ENCODE peak calls at places on chromosomes 11 and 22, in six cellular contexts. One of them, this sample, is unnamed.

GRCh38 chr11:62133328-62134065 is 9.7 kb downstream of the INCENP start:
- DNase-seq in GM23248: no peak
- DNase-seq in mesendoderm: no peak
- DNase-seq in colonic mucosa: no peak
- DNase-seq in neuronal stem cell: no peak
- DNase-seq in IMR-90: no peak
- DNase-seq in this sample: no peak

GRCh38 chr11:60775420-60775961 is 9.6 kb upstream of the MS4A10 start:
- DNase-seq in GM23248: peak
- DNase-seq in mesendoderm: peak
- DNase-seq in colonic mucosa: peak
- DNase-seq in neuronal stem cell: peak
- DNase-seq in IMR-90: peak
- DNase-seq in this sample: peak

GRCh38 chr11:31499576-31500178 is 9.7 kb downstream of the IMMP1L start:
- DNase-seq in GM23248: no peak
- DNase-seq in mesendoderm: no peak
- DNase-seq in colonic mucosa: no peak
- DNase-seq in neuronal stem cell: no peak
- DNase-seq in IMR-90: peak
- DNase-seq in this sample: no peak

GRCh38 chr22:29693151-29693550 is 26.7 kb upstream of the CABP7 start:
- DNase-seq in GM23248: no peak
- DNase-seq in mesendoderm: no peak
- DNase-seq in colonic mucosa: no peak
- DNase-seq in neuronal stem cell: no peak
- DNase-seq in IMR-90: no peak
- DNase-seq in this sample: no peak

GRCh38 chr11:115054541-115055538 is 376.5 kb downstream of the NXPE2 start:
- DNase-seq in GM23248: peak
- DNase-seq in mesendoderm: peak
- DNase-seq in colonic mucosa: no peak
- DNase-seq in neuronal stem cell: no peak
- DNase-seq in IMR-90: peak
- DNase-seq in this sample: no peak

GRCh38 chr11:22477312-22477711 is 139.1 kb downstream of the SLC17A6 start:
- DNase-seq in GM23248: peak
- DNase-seq in mesendoderm: no peak
- DNase-seq in colonic mucosa: no peak
- DNase-seq in neuronal stem cell: no peak
- DNase-seq in IMR-90: peak
- DNase-seq in this sample: no peak

GRCh38 chr11:57249384-57250319 is 12.6 kb upstream of the APLNR start:
- DNase-seq in GM23248: peak
- DNase-seq in mesendoderm: peak
- DNase-seq in colonic mucosa: peak
- DNase-seq in neuronal stem cell: peak
- DNase-seq in IMR-90: peak
- DNase-seq in this sample: no peak

GRCh38 chr22:41280065-41280464 is 5.9 kb downstream of the RANGAP1 start:
- DNase-seq in GM23248: no peak
- DNase-seq in mesendoderm: no peak
- DNase-seq in colonic mucosa: no peak
- DNase-seq in neuronal stem cell: no peak
- DNase-seq in IMR-90: no peak
- DNase-seq in this sample: no peak

GRCh38 chr11:67053896-67054850 is 2.5 kb upstream of the RHOD start:
- DNase-seq in GM23248: peak
- DNase-seq in mesendoderm: peak
- DNase-seq in colonic mucosa: peak
- DNase-seq in neuronal stem cell: peak
- DNase-seq in IMR-90: peak
- DNase-seq in this sample: no peak

GRCh38 chr22:49815641-49816071 is 12.0 kb downstream of the BRD1 start:
- DNase-seq in GM23248: no peak
- DNase-seq in mesendoderm: no peak
- DNase-seq in colonic mucosa: no peak
- DNase-seq in neuronal stem cell: no peak
- DNase-seq in IMR-90: peak
- DNase-seq in this sample: peak

GRCh38 chr11:134949716-134950115 is 537.7 kb upstream of the B3GAT1 start:
- DNase-seq in GM23248: peak
- DNase-seq in mesendoderm: no peak
- DNase-seq in colonic mucosa: no peak
- DNase-seq in neuronal stem cell: no peak
- DNase-seq in IMR-90: peak
- DNase-seq in this sample: no peak

GRCh38 chr11:116543099-116543498 is 229.7 kb downstream of the BUD13 start:
- DNase-seq in GM23248: no peak
- DNase-seq in mesendoderm: no peak
- DNase-seq in colonic mucosa: no peak
- DNase-seq in neuronal stem cell: no peak
- DNase-seq in IMR-90: no peak
- DNase-seq in this sample: no peak

GRCh38 chr22:36027960-36028645 is 521 bp downstream of the RBFOX2 start:
- DNase-seq in GM23248: no peak
- DNase-seq in mesendoderm: peak
- DNase-seq in colonic mucosa: peak
- DNase-seq in neuronal stem cell: peak
- DNase-seq in IMR-90: no peak
- DNase-seq in this sample: no peak

GRCh38 chr11:76830639-76831312 is 29.9 kb upstream of the ACER3 start:
- DNase-seq in GM23248: peak
- DNase-seq in mesendoderm: peak
- DNase-seq in colonic mucosa: peak
- DNase-seq in neuronal stem cell: no peak
- DNase-seq in IMR-90: peak
- DNase-seq in this sample: no peak

GRCh38 chr11:30345644-30346043 is 22.7 kb downstream of the ARL14EP start:
- DNase-seq in GM23248: no peak
- DNase-seq in mesendoderm: no peak
- DNase-seq in colonic mucosa: no peak
- DNase-seq in neuronal stem cell: no peak
- DNase-seq in IMR-90: no peak
- DNase-seq in this sample: no peak

GRCh38 chr11:107576497-107577086 is 11.1 kb upstream of the ALKBH8 start:
- DNase-seq in GM23248: peak
- DNase-seq in mesendoderm: no peak
- DNase-seq in colonic mucosa: peak
- DNase-seq in neuronal stem cell: peak
- DNase-seq in IMR-90: peak
- DNase-seq in this sample: no peak

GRCh38 chr22:20093437-20093836 is 13.4 kb downstream of the DGCR8 start:
- DNase-seq in GM23248: no peak
- DNase-seq in mesendoderm: no peak
- DNase-seq in colonic mucosa: no peak
- DNase-seq in neuronal stem cell: no peak
- DNase-seq in IMR-90: no peak
- DNase-seq in this sample: no peak

GRCh38 chr11:84247931-84248330 is 961.8 kb upstream of the CCDC90B start:
- DNase-seq in GM23248: no peak
- DNase-seq in mesendoderm: no peak
- DNase-seq in colonic mucosa: no peak
- DNase-seq in neuronal stem cell: no peak
- DNase-seq in IMR-90: no peak
- DNase-seq in this sample: no peak

GRCh38 chr11:10747733-10748132 is 3.3 kb upstream of the CTR9 start:
- DNase-seq in GM23248: no peak
- DNase-seq in mesendoderm: peak
- DNase-seq in colonic mucosa: no peak
- DNase-seq in neuronal stem cell: no peak
- DNase-seq in IMR-90: no peak
- DNase-seq in this sample: no peak
- H3K9ac ChIP-seq in GM23248: no peak
- H3K9ac ChIP-seq in mesendoderm: no peak
- H3K9ac ChIP-seq in colonic mucosa: no peak
- H3K9ac ChIP-seq in neuronal stem cell: no peak
- H3K9ac ChIP-seq in IMR-90: no peak
- H3K9ac ChIP-seq in this sample: no peak

GRCh38 chr11:65588199-65589054 is 7.2 kb downstream of the KCNK7 start:
- DNase-seq in GM23248: peak
- DNase-seq in mesendoderm: peak
- DNase-seq in colonic mucosa: peak
- DNase-seq in neuronal stem cell: no peak
- DNase-seq in IMR-90: peak
- DNase-seq in this sample: peak
- H3K9ac ChIP-seq in GM23248: no peak
- H3K9ac ChIP-seq in mesendoderm: no peak
- H3K9ac ChIP-seq in colonic mucosa: peak
- H3K9ac ChIP-seq in neuronal stem cell: no peak
- H3K9ac ChIP-seq in IMR-90: no peak
- H3K9ac ChIP-seq in this sample: peak

GRCh38 chr11:106463796-106464201 is 386.3 kb downstream of the AASDHPPT start:
- DNase-seq in GM23248: no peak
- DNase-seq in mesendoderm: no peak
- DNase-seq in colonic mucosa: no peak
- DNase-seq in neuronal stem cell: no peak
- DNase-seq in IMR-90: peak
- DNase-seq in this sample: no peak
- H3K9ac ChIP-seq in GM23248: no peak
- H3K9ac ChIP-seq in mesendoderm: no peak
- H3K9ac ChIP-seq in colonic mucosa: no peak
- H3K9ac ChIP-seq in neuronal stem cell: no peak
- H3K9ac ChIP-seq in IMR-90: no peak
- H3K9ac ChIP-seq in this sample: no peak

GRCh38 chr11:12121011-12121410 is 10.6 kb downstream of the MICAL2 start:
- DNase-seq in GM23248: no peak
- DNase-seq in mesendoderm: no peak
- DNase-seq in colonic mucosa: no peak
- DNase-seq in neuronal stem cell: no peak
- DNase-seq in IMR-90: no peak
- DNase-seq in this sample: no peak

GRCh38 chr11:12121504-12121903 is 11.1 kb downstream of the MICAL2 start:
- DNase-seq in GM23248: no peak
- DNase-seq in mesendoderm: no peak
- DNase-seq in colonic mucosa: no peak
- DNase-seq in neuronal stem cell: no peak
- DNase-seq in IMR-90: no peak
- DNase-seq in this sample: no peak

GRCh38 chr11:12118940-12119339 is 8.6 kb downstream of the MICAL2 start:
- DNase-seq in GM23248: no peak
- DNase-seq in mesendoderm: no peak
- DNase-seq in colonic mucosa: no peak
- DNase-seq in neuronal stem cell: no peak
- DNase-seq in IMR-90: peak
- DNase-seq in this sample: no peak

GRCh38 chr11:12120031-12121008 is 9.9 kb downstream of the MICAL2 start:
- DNase-seq in GM23248: no peak
- DNase-seq in mesendoderm: no peak
- DNase-seq in colonic mucosa: no peak
- DNase-seq in neuronal stem cell: no peak
- DNase-seq in IMR-90: peak
- DNase-seq in this sample: no peak

GRCh38 chr11:12119502-12119901 is 9.1 kb downstream of the MICAL2 start:
- DNase-seq in GM23248: no peak
- DNase-seq in mesendoderm: no peak
- DNase-seq in colonic mucosa: peak
- DNase-seq in neuronal stem cell: no peak
- DNase-seq in IMR-90: no peak
- DNase-seq in this sample: no peak
- H3K9ac ChIP-seq in GM23248: no peak
- H3K9ac ChIP-seq in mesendoderm: no peak
- H3K9ac ChIP-seq in colonic mucosa: peak
- H3K9ac ChIP-seq in neuronal stem cell: peak
- H3K9ac ChIP-seq in IMR-90: no peak
- H3K9ac ChIP-seq in this sample: no peak

GRCh38 chr22:38754247-38755154 is 1.3 kb downstream of the SUN2 start:
- DNase-seq in GM23248: peak
- DNase-seq in mesendoderm: peak
- DNase-seq in colonic mucosa: peak
- DNase-seq in neuronal stem cell: no peak
- DNase-seq in IMR-90: peak
- DNase-seq in this sample: no peak
- H3K9ac ChIP-seq in GM23248: peak
- H3K9ac ChIP-seq in mesendoderm: peak
- H3K9ac ChIP-seq in colonic mucosa: peak
- H3K9ac ChIP-seq in neuronal stem cell: no peak
- H3K9ac ChIP-seq in IMR-90: peak
- H3K9ac ChIP-seq in this sample: peak

GRCh38 chr11:71447791-71448256 is 369 bp downstream of the DHCR7 start:
- DNase-seq in GM23248: peak
- DNase-seq in mesendoderm: peak
- DNase-seq in colonic mucosa: peak
- DNase-seq in neuronal stem cell: peak
- DNase-seq in IMR-90: no peak
- DNase-seq in this sample: no peak
- H3K9ac ChIP-seq in GM23248: peak
- H3K9ac ChIP-seq in mesendoderm: peak
- H3K9ac ChIP-seq in colonic mucosa: peak
- H3K9ac ChIP-seq in neuronal stem cell: peak
- H3K9ac ChIP-seq in IMR-90: peak
- H3K9ac ChIP-seq in this sample: peak

DNA sequence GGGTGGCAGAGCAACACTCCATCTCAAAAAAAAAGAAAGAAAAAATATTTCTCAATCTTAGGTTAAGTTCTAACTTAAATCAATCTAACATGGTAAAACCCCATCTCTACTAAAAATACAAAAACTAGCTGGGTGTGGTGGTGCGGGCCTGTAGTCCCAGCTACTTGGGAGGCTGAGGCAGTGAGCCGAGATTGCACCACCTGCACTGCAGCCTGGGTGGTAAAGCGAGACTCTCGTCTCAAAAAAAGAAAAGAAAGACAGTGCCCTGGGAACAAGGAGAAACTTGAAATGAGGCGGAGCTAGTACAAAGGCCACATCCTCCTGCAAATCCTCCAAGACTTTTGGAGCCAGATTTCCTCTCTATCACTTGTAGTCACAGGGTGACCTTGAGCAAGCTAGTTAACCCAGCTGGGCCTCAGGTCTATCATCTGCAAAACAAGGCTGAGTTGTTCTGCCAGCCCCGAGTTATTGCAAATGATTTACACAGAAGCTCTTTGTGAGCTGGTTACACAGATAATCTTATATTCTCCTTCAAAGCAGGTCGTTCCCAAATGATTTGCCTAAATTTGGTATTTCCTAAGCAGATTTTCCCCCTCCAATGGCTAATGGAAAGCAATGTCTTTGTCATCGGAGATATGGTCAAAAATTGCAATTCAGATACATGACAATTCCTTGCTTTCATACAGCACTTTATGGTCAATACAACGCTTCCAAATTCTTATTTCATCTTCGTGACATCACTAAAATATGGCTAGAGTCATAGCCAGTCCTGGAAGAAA is 1.9 kb downstream of the ANKRD54 start:
- DNase-seq in GM23248: no peak
- DNase-seq in mesendoderm: no peak
- DNase-seq in colonic mucosa: peak
- DNase-seq in neuronal stem cell: no peak
- DNase-seq in IMR-90: no peak
- DNase-seq in this sample: no peak
- H3K9ac ChIP-seq in GM23248: no peak
- H3K9ac ChIP-seq in mesendoderm: no peak
- H3K9ac ChIP-seq in colonic mucosa: peak
- H3K9ac ChIP-seq in neuronal stem cell: no peak
- H3K9ac ChIP-seq in IMR-90: no peak
- H3K9ac ChIP-seq in this sample: no peak

This sample was measured in GM12878.